ENCODE peak calls at places on chromosomes 5 and 9, in four cellular contexts. One of them, this sample, is unnamed.

GRCh38 chr9:132531187-132531586 is 51.2 kb upstream of the BARHL1 start:
- DNase-seq in HepG2: no peak
- DNase-seq in A549: no peak
- DNase-seq in IMR-90: no peak
- DNase-seq in this sample: no peak

GRCh38 chr5:109387408-109387974 is 22.3 kb downstream of the PJA2 start:
- DNase-seq in HepG2: no peak
- DNase-seq in A549: no peak
- DNase-seq in IMR-90: no peak
- DNase-seq in this sample: no peak

GRCh38 chr9:83132768-83133167 is 69.8 kb upstream of the RASEF start:
- DNase-seq in HepG2: peak; percentile 4
- DNase-seq in A549: peak; percentile 46
- DNase-seq in IMR-90: no peak
- DNase-seq in this sample: no peak

GRCh38 chr9:21119093-21119770 is 22.4 kb downstream of the IFNW1 start:
- DNase-seq in HepG2: no peak
- DNase-seq in A549: no peak
- DNase-seq in IMR-90: no peak
- DNase-seq in this sample: no peak

GRCh38 chr9:536597-537511 is 304.6 kb upstream of the DMRT1 start:
- DNase-seq in HepG2: no peak
- DNase-seq in A549: no peak
- DNase-seq in IMR-90: no peak
- DNase-seq in this sample: no peak

GRCh38 chr5:6579535-6579934 is 53.3 kb downstream of the NSUN2 start:
- DNase-seq in HepG2: no peak
- DNase-seq in A549: no peak
- DNase-seq in IMR-90: no peak
- DNase-seq in this sample: no peak

GRCh38 chr5:168713051-168713450 is 133.9 kb upstream of the PANK3 start:
- DNase-seq in HepG2: no peak
- DNase-seq in A549: no peak
- DNase-seq in IMR-90: no peak
- DNase-seq in this sample: no peak

GRCh38 chr5:34053133-34053532 is 10.1 kb upstream of the C1QTNF3 start:
- DNase-seq in HepG2: no peak
- DNase-seq in A549: no peak
- DNase-seq in IMR-90: peak; percentile 78
- DNase-seq in this sample: no peak

GRCh38 chr5:131263648-131264452 is at the start of gene CDC42SE2:
- DNase-seq in HepG2: peak; percentile 66
- DNase-seq in A549: peak; percentile 81
- DNase-seq in IMR-90: peak; percentile 80
- DNase-seq in this sample: peak; percentile 93

GRCh38 chr5:138274189-138274853 is at the start of gene GFRA3:
- DNase-seq in HepG2: no peak
- DNase-seq in A549: no peak
- DNase-seq in IMR-90: no peak
- DNase-seq in this sample: peak; percentile 30

GRCh38 chr5:126675338-126675737 is 74.6 kb downstream of the PHAX start:
- DNase-seq in HepG2: no peak
- DNase-seq in A549: no peak
- DNase-seq in IMR-90: no peak
- DNase-seq in this sample: no peak

GRCh38 chr5:128084228-128085167 is 932 bp downstream of the SLC12A2 start:
- DNase-seq in HepG2: no peak
- DNase-seq in A549: no peak
- DNase-seq in IMR-90: peak; percentile 37
- DNase-seq in this sample: peak; percentile 64

GRCh38 chr9:111794837-111795556 is at the start of gene SHOC1:
- DNase-seq in HepG2: no peak
- DNase-seq in A549: no peak
- DNase-seq in IMR-90: no peak
- DNase-seq in this sample: no peak

GRCh38 chr9:6565312-6565711 is 80.2 kb downstream of the GLDC start:
- DNase-seq in HepG2: no peak
- DNase-seq in A549: no peak
- DNase-seq in IMR-90: no peak
- DNase-seq in this sample: no peak
- TF ChIP-seq MAZ in HepG2: no peak
- TF ChIP-seq MAZ in A549: no peak
- TF ChIP-seq MAZ in IMR-90: no peak
- TF ChIP-seq MAZ in this sample: no peak

GRCh38 chr9:125908138-125908537 is 161.0 kb downstream of the PBX3 start:
- DNase-seq in HepG2: no peak
- DNase-seq in A549: no peak
- DNase-seq in IMR-90: no peak
- DNase-seq in this sample: no peak
- TF ChIP-seq MAZ in HepG2: no peak
- TF ChIP-seq MAZ in A549: no peak
- TF ChIP-seq MAZ in IMR-90: no peak
- TF ChIP-seq MAZ in this sample: no peak

GRCh38 chr9:127155314-127155713 is 32.9 kb upstream of the ANGPTL2 start:
- DNase-seq in HepG2: no peak
- DNase-seq in A549: no peak
- DNase-seq in IMR-90: no peak
- DNase-seq in this sample: no peak
- TF ChIP-seq MAZ in HepG2: no peak
- TF ChIP-seq MAZ in A549: no peak
- TF ChIP-seq MAZ in IMR-90: no peak
- TF ChIP-seq MAZ in this sample: no peak

DNA sequence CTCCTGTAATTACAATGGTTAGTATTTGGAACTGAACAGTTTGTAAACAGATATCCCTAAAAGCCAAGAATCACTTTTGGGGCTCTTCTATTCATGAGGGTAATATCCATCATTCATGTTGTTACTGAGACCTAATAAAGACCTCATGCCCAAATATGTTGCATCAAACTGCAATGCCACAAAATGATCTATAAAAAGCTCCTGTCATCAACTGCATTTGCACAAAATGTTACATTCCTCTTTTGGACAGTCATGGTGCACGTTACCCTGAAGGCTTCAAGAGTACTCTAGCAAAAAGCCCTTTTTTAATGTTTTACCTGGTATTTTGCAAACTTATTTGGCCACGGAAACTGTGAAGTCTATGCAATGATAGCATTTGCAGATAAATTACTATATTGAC is 14.2 kb upstream of the EQTN start:
- DNase-seq in HepG2: no peak
- DNase-seq in A549: no peak
- DNase-seq in IMR-90: no peak
- DNase-seq in this sample: no peak
- TF ChIP-seq MAZ in HepG2: no peak
- TF ChIP-seq MAZ in A549: no peak
- TF ChIP-seq MAZ in IMR-90: no peak
- TF ChIP-seq MAZ in this sample: no peak

This sample was measured in K562.